ENCODE peak calls at places on chromosomes 7 and 10, in seven cellular contexts. One of them, this sample, is unnamed.

GRCh38 chr7:9082203-9082602 is 648.8 kb downstream of the NXPH1 start:
- DNase-seq in endothelial cell: no peak
- DNase-seq in psoas muscle: no peak
- DNase-seq in HuH-7.5: no peak
- DNase-seq in SHP77: no peak
- DNase-seq in activated naive CD8-positive, alpha-beta T cell treated with anti-CD3 and anti-CD28 coated beads for 36 hours: no peak
- DNase-seq in skeletal muscle cell: no peak
- DNase-seq in this sample: no peak

GRCh38 chr10:109183366-109183765 is 739.9 kb downstream of the XPNPEP1 start:
- DNase-seq in activated naive CD8-positive, alpha-beta T cell treated with anti-CD3 and anti-CD28 coated beads for 36 hours: no peak
- DNase-seq in SHP77: no peak
- DNase-seq in HuH-7.5: no peak
- DNase-seq in skeletal muscle cell: peak
- DNase-seq in psoas muscle: no peak
- DNase-seq in endothelial cell: no peak
- DNase-seq in this sample: peak

GRCh38 chr10:8445353-8445752 is 390.9 kb downstream of the GATA3 start:
- DNase-seq in skeletal muscle cell: no peak
- DNase-seq in activated naive CD8-positive, alpha-beta T cell treated with anti-CD3 and anti-CD28 coated beads for 36 hours: no peak
- DNase-seq in endothelial cell: no peak
- DNase-seq in HuH-7.5: no peak
- DNase-seq in psoas muscle: no peak
- DNase-seq in SHP77: no peak
- DNase-seq in this sample: no peak

GRCh38 chr7:44162179-44162578 is 21.0 kb upstream of the MYL7 start:
- DNase-seq in activated naive CD8-positive, alpha-beta T cell treated with anti-CD3 and anti-CD28 coated beads for 36 hours: no peak
- DNase-seq in psoas muscle: no peak
- DNase-seq in HuH-7.5: no peak
- DNase-seq in SHP77: no peak
- DNase-seq in skeletal muscle cell: no peak
- DNase-seq in endothelial cell: no peak
- DNase-seq in this sample: no peak

GRCh38 chr10:57952741-57953140 is 315.0 kb downstream of the IPMK start:
- DNase-seq in activated naive CD8-positive, alpha-beta T cell treated with anti-CD3 and anti-CD28 coated beads for 36 hours: no peak
- DNase-seq in HuH-7.5: no peak
- DNase-seq in endothelial cell: no peak
- DNase-seq in psoas muscle: no peak
- DNase-seq in skeletal muscle cell: peak
- DNase-seq in SHP77: no peak
- DNase-seq in this sample: peak

GRCh38 chr7:19275000-19275399 is 129.8 kb upstream of the FERD3L start:
- DNase-seq in HuH-7.5: no peak
- DNase-seq in SHP77: no peak
- DNase-seq in activated naive CD8-positive, alpha-beta T cell treated with anti-CD3 and anti-CD28 coated beads for 36 hours: no peak
- DNase-seq in skeletal muscle cell: no peak
- DNase-seq in endothelial cell: no peak
- DNase-seq in psoas muscle: no peak
- DNase-seq in this sample: no peak

GRCh38 chr10:116097239-116097751 is 175.7 kb downstream of the GFRA1 start:
- DNase-seq in skeletal muscle cell: peak
- DNase-seq in psoas muscle: no peak
- DNase-seq in HuH-7.5: no peak
- DNase-seq in activated naive CD8-positive, alpha-beta T cell treated with anti-CD3 and anti-CD28 coated beads for 36 hours: no peak
- DNase-seq in SHP77: no peak
- DNase-seq in endothelial cell: no peak
- DNase-seq in this sample: no peak

GRCh38 chr10:59907918-59908807 is 1.8 kb upstream of the CCDC6 start:
- DNase-seq in activated naive CD8-positive, alpha-beta T cell treated with anti-CD3 and anti-CD28 coated beads for 36 hours: peak
- DNase-seq in SHP77: no peak
- DNase-seq in skeletal muscle cell: peak
- DNase-seq in psoas muscle: no peak
- DNase-seq in HuH-7.5: no peak
- DNase-seq in endothelial cell: peak
- DNase-seq in this sample: peak

GRCh38 chr10:119028900-119029612 is 458 bp upstream of the NANOS1 start:
- DNase-seq in endothelial cell: peak
- DNase-seq in skeletal muscle cell: no peak
- DNase-seq in activated naive CD8-positive, alpha-beta T cell treated with anti-CD3 and anti-CD28 coated beads for 36 hours: peak
- DNase-seq in SHP77: peak
- DNase-seq in psoas muscle: peak
- DNase-seq in HuH-7.5: peak
- DNase-seq in this sample: peak

GRCh38 chr10:26481914-26482550 is 43.9 kb downstream of the APBB1IP start:
- DNase-seq in HuH-7.5: no peak
- DNase-seq in endothelial cell: no peak
- DNase-seq in activated naive CD8-positive, alpha-beta T cell treated with anti-CD3 and anti-CD28 coated beads for 36 hours: no peak
- DNase-seq in psoas muscle: no peak
- DNase-seq in SHP77: no peak
- DNase-seq in skeletal muscle cell: no peak
- DNase-seq in this sample: no peak

GRCh38 chr10:80201592-80202256 is 3.6 kb downstream of the ANXA11 start:
- DNase-seq in psoas muscle: peak
- DNase-seq in HuH-7.5: no peak
- DNase-seq in SHP77: no peak
- DNase-seq in skeletal muscle cell: no peak
- DNase-seq in endothelial cell: no peak
- DNase-seq in activated naive CD8-positive, alpha-beta T cell treated with anti-CD3 and anti-CD28 coated beads for 36 hours: no peak
- DNase-seq in this sample: no peak

GRCh38 chr7:86949779-86950260 is 109.6 kb downstream of the ELAPOR2 start:
- DNase-seq in activated naive CD8-positive, alpha-beta T cell treated with anti-CD3 and anti-CD28 coated beads for 36 hours: no peak
- DNase-seq in psoas muscle: no peak
- DNase-seq in SHP77: no peak
- DNase-seq in endothelial cell: no peak
- DNase-seq in HuH-7.5: no peak
- DNase-seq in skeletal muscle cell: no peak
- DNase-seq in this sample: no peak

GRCh38 chr10:6507311-6507710 is 72.8 kb downstream of the PRKCQ start:
- DNase-seq in SHP77: no peak
- DNase-seq in skeletal muscle cell: no peak
- DNase-seq in psoas muscle: no peak
- DNase-seq in activated naive CD8-positive, alpha-beta T cell treated with anti-CD3 and anti-CD28 coated beads for 36 hours: peak
- DNase-seq in endothelial cell: no peak
- DNase-seq in HuH-7.5: no peak
- DNase-seq in this sample: no peak

GRCh38 chr7:47291461-47292051 is 290.4 kb downstream of the TNS3 start:
- DNase-seq in HuH-7.5: no peak
- DNase-seq in endothelial cell: no peak
- DNase-seq in skeletal muscle cell: peak
- DNase-seq in activated naive CD8-positive, alpha-beta T cell treated with anti-CD3 and anti-CD28 coated beads for 36 hours: peak
- DNase-seq in SHP77: no peak
- DNase-seq in psoas muscle: no peak
- DNase-seq in this sample: peak

GRCh38 chr7:33500590-33500989 is 371.2 kb downstream of the BBS9 start:
- DNase-seq in psoas muscle: no peak
- DNase-seq in skeletal muscle cell: peak
- DNase-seq in HuH-7.5: no peak
- DNase-seq in endothelial cell: no peak
- DNase-seq in SHP77: no peak
- DNase-seq in activated naive CD8-positive, alpha-beta T cell treated with anti-CD3 and anti-CD28 coated beads for 36 hours: no peak
- DNase-seq in this sample: peak

GRCh38 chr10:132164801-132165278 is 21.9 kb upstream of the DPYSL4 start:
- DNase-seq in activated naive CD8-positive, alpha-beta T cell treated with anti-CD3 and anti-CD28 coated beads for 36 hours: no peak
- DNase-seq in HuH-7.5: peak
- DNase-seq in skeletal muscle cell: no peak
- DNase-seq in endothelial cell: no peak
- DNase-seq in SHP77: no peak
- DNase-seq in psoas muscle: peak
- DNase-seq in this sample: no peak

GRCh38 chr10:69464801-69465401 is 13.6 kb downstream of the TSPAN15 start:
- DNase-seq in HuH-7.5: no peak
- DNase-seq in endothelial cell: no peak
- DNase-seq in SHP77: no peak
- DNase-seq in psoas muscle: peak
- DNase-seq in skeletal muscle cell: no peak
- DNase-seq in activated naive CD8-positive, alpha-beta T cell treated with anti-CD3 and anti-CD28 coated beads for 36 hours: no peak
- DNase-seq in this sample: no peak

GRCh38 chr7:31408120-31408729 is 67.7 kb upstream of the NEUROD6 start:
- DNase-seq in HuH-7.5: no peak
- DNase-seq in skeletal muscle cell: peak
- DNase-seq in SHP77: no peak
- DNase-seq in endothelial cell: no peak
- DNase-seq in psoas muscle: no peak
- DNase-seq in activated naive CD8-positive, alpha-beta T cell treated with anti-CD3 and anti-CD28 coated beads for 36 hours: no peak
- DNase-seq in this sample: peak

GRCh38 chr7:99949645-99950228 is 20.3 kb upstream of the GJC3 start:
- DNase-seq in endothelial cell: no peak
- DNase-seq in HuH-7.5: no peak
- DNase-seq in skeletal muscle cell: no peak
- DNase-seq in SHP77: no peak
- DNase-seq in psoas muscle: no peak
- DNase-seq in activated naive CD8-positive, alpha-beta T cell treated with anti-CD3 and anti-CD28 coated beads for 36 hours: no peak
- DNase-seq in this sample: peak

GRCh38 chr10:30437039-30437781 is 3.2 kb downstream of the MAP3K8 start:
- DNase-seq in psoas muscle: no peak
- DNase-seq in HuH-7.5: no peak
- DNase-seq in SHP77: no peak
- DNase-seq in activated naive CD8-positive, alpha-beta T cell treated with anti-CD3 and anti-CD28 coated beads for 36 hours: no peak
- DNase-seq in endothelial cell: no peak
- DNase-seq in skeletal muscle cell: no peak
- DNase-seq in this sample: peak

GRCh38 chr10:13728898-13729535 is 142.3 kb downstream of the PRPF18 start:
- DNase-seq in activated naive CD8-positive, alpha-beta T cell treated with anti-CD3 and anti-CD28 coated beads for 36 hours: no peak
- DNase-seq in HuH-7.5: no peak
- DNase-seq in endothelial cell: no peak
- DNase-seq in SHP77: no peak
- DNase-seq in psoas muscle: no peak
- DNase-seq in skeletal muscle cell: no peak
- DNase-seq in this sample: no peak

GRCh38 chr7:38229386-38229785 is 44.0 kb downstream of the TARP start:
- DNase-seq in SHP77: no peak
- DNase-seq in HuH-7.5: no peak
- DNase-seq in psoas muscle: no peak
- DNase-seq in skeletal muscle cell: peak
- DNase-seq in activated naive CD8-positive, alpha-beta T cell treated with anti-CD3 and anti-CD28 coated beads for 36 hours: no peak
- DNase-seq in endothelial cell: no peak
- DNase-seq in this sample: peak

GRCh38 chr10:36581237-36581636 is 544.2 kb upstream of the ANKRD30A start:
- DNase-seq in SHP77: no peak
- DNase-seq in activated naive CD8-positive, alpha-beta T cell treated with anti-CD3 and anti-CD28 coated beads for 36 hours: no peak
- DNase-seq in skeletal muscle cell: no peak
- DNase-seq in HuH-7.5: no peak
- DNase-seq in psoas muscle: no peak
- DNase-seq in endothelial cell: no peak
- DNase-seq in this sample: no peak

GRCh38 chr10:13969792-13970140 is 361.0 kb downstream of the FRMD4A start:
- DNase-seq in psoas muscle: no peak
- DNase-seq in skeletal muscle cell: no peak
- DNase-seq in HuH-7.5: no peak
- DNase-seq in endothelial cell: no peak
- DNase-seq in SHP77: no peak
- DNase-seq in activated naive CD8-positive, alpha-beta T cell treated with anti-CD3 and anti-CD28 coated beads for 36 hours: peak
- DNase-seq in this sample: no peak

GRCh38 chr10:201328-201771 is 66.1 kb downstream of the ZMYND11 start:
- DNase-seq in endothelial cell: no peak
- DNase-seq in HuH-7.5: no peak
- DNase-seq in psoas muscle: no peak
- DNase-seq in skeletal muscle cell: no peak
- DNase-seq in SHP77: no peak
- DNase-seq in activated naive CD8-positive, alpha-beta T cell treated with anti-CD3 and anti-CD28 coated beads for 36 hours: no peak
- DNase-seq in this sample: peak

GRCh38 chr10:87177-88080 is 38.3 kb upstream of the TUBB8 start:
- DNase-seq in endothelial cell: no peak
- DNase-seq in skeletal muscle cell: no peak
- DNase-seq in psoas muscle: no peak
- DNase-seq in SHP77: no peak
- DNase-seq in activated naive CD8-positive, alpha-beta T cell treated with anti-CD3 and anti-CD28 coated beads for 36 hours: no peak
- DNase-seq in HuH-7.5: no peak
- DNase-seq in this sample: no peak

GRCh38 chr7:107162466-107162865 is 6.3 kb upstream of the HBP1 start:
- DNase-seq in SHP77: no peak
- DNase-seq in activated naive CD8-positive, alpha-beta T cell treated with anti-CD3 and anti-CD28 coated beads for 36 hours: no peak
- DNase-seq in endothelial cell: no peak
- DNase-seq in skeletal muscle cell: no peak
- DNase-seq in HuH-7.5: no peak
- DNase-seq in psoas muscle: no peak
- DNase-seq in this sample: peak

GRCh38 chr7:16773884-16774283 is 20.3 kb downstream of the TSPAN13 start:
- DNase-seq in activated naive CD8-positive, alpha-beta T cell treated with anti-CD3 and anti-CD28 coated beads for 36 hours: no peak
- DNase-seq in HuH-7.5: no peak
- DNase-seq in psoas muscle: no peak
- DNase-seq in endothelial cell: no peak
- DNase-seq in SHP77: no peak
- DNase-seq in skeletal muscle cell: no peak
- DNase-seq in this sample: no peak

GRCh38 chr7:151503902-151504714 is 15.6 kb downstream of the RHEB start:
- DNase-seq in endothelial cell: no peak
- DNase-seq in psoas muscle: no peak
- DNase-seq in activated naive CD8-positive, alpha-beta T cell treated with anti-CD3 and anti-CD28 coated beads for 36 hours: no peak
- DNase-seq in skeletal muscle cell: peak
- DNase-seq in HuH-7.5: no peak
- DNase-seq in SHP77: no peak
- DNase-seq in this sample: peak

GRCh38 chr7:142598297-142598696 is 151.0 kb upstream of the PRSS1 start:
- DNase-seq in psoas muscle: no peak
- DNase-seq in activated naive CD8-positive, alpha-beta T cell treated with anti-CD3 and anti-CD28 coated beads for 36 hours: no peak
- DNase-seq in HuH-7.5: no peak
- DNase-seq in SHP77: no peak
- DNase-seq in skeletal muscle cell: no peak
- DNase-seq in endothelial cell: no peak
- DNase-seq in this sample: no peak

GRCh38 chr7:43199333-43199732 is 86.9 kb downstream of the HECW1 start:
- DNase-seq in psoas muscle: no peak
- DNase-seq in skeletal muscle cell: no peak
- DNase-seq in endothelial cell: no peak
- DNase-seq in HuH-7.5: no peak
- DNase-seq in activated naive CD8-positive, alpha-beta T cell treated with anti-CD3 and anti-CD28 coated beads for 36 hours: no peak
- DNase-seq in SHP77: no peak
- DNase-seq in this sample: peak

GRCh38 chr7:21256310-21256877 is 171.5 kb upstream of the SP4 start:
- DNase-seq in SHP77: peak
- DNase-seq in endothelial cell: peak
- DNase-seq in HuH-7.5: peak
- DNase-seq in activated naive CD8-positive, alpha-beta T cell treated with anti-CD3 and anti-CD28 coated beads for 36 hours: no peak
- DNase-seq in skeletal muscle cell: peak
- DNase-seq in psoas muscle: no peak
- DNase-seq in this sample: peak

GRCh38 chr10:3747248-3747960 is 37.6 kb downstream of the KLF6 start:
- DNase-seq in skeletal muscle cell: no peak
- DNase-seq in endothelial cell: no peak
- DNase-seq in SHP77: no peak
- DNase-seq in psoas muscle: peak
- DNase-seq in activated naive CD8-positive, alpha-beta T cell treated with anti-CD3 and anti-CD28 coated beads for 36 hours: no peak
- DNase-seq in HuH-7.5: no peak
- DNase-seq in this sample: no peak

GRCh38 chr10:132283604-132284382 is 24.0 kb downstream of the STK32C start:
- DNase-seq in psoas muscle: no peak
- DNase-seq in endothelial cell: no peak
- DNase-seq in SHP77: no peak
- DNase-seq in HuH-7.5: no peak
- DNase-seq in skeletal muscle cell: no peak
- DNase-seq in activated naive CD8-positive, alpha-beta T cell treated with anti-CD3 and anti-CD28 coated beads for 36 hours: no peak
- DNase-seq in this sample: no peak

GRCh38 chr10:7302393-7303054 is 108.3 kb downstream of the SFMBT2 start:
- DNase-seq in SHP77: no peak
- DNase-seq in HuH-7.5: no peak
- DNase-seq in endothelial cell: no peak
- DNase-seq in activated naive CD8-positive, alpha-beta T cell treated with anti-CD3 and anti-CD28 coated beads for 36 hours: no peak
- DNase-seq in psoas muscle: no peak
- DNase-seq in skeletal muscle cell: peak
- DNase-seq in this sample: peak

GRCh38 chr7:17304926-17305325 is 6.5 kb downstream of the AHR start:
- DNase-seq in SHP77: no peak
- DNase-seq in activated naive CD8-positive, alpha-beta T cell treated with anti-CD3 and anti-CD28 coated beads for 36 hours: peak
- DNase-seq in endothelial cell: no peak
- DNase-seq in skeletal muscle cell: peak
- DNase-seq in psoas muscle: no peak
- DNase-seq in HuH-7.5: no peak
- DNase-seq in this sample: peak

GRCh38 chr7:117225536-117225935 is 97.3 kb downstream of the WNT2 start:
- DNase-seq in HuH-7.5: no peak
- DNase-seq in endothelial cell: no peak
- DNase-seq in psoas muscle: no peak
- DNase-seq in SHP77: no peak
- DNase-seq in activated naive CD8-positive, alpha-beta T cell treated with anti-CD3 and anti-CD28 coated beads for 36 hours: no peak
- DNase-seq in skeletal muscle cell: no peak
- DNase-seq in this sample: peak

GRCh38 chr7:5354460-5355279 is 69.0 kb downstream of the TNRC18 start:
- DNase-seq in skeletal muscle cell: peak
- DNase-seq in endothelial cell: no peak
- DNase-seq in activated naive CD8-positive, alpha-beta T cell treated with anti-CD3 and anti-CD28 coated beads for 36 hours: no peak
- DNase-seq in HuH-7.5: no peak
- DNase-seq in psoas muscle: peak
- DNase-seq in SHP77: no peak
- DNase-seq in this sample: peak